ENCODE peak calls at places on chromosomes 5 and 9, in six cellular contexts. W is stimulated activated CD8-positive, alpha-beta memory T cell treated with anti-CD3 and anti-CD28 coated beads, Interleukin-12 subunit alpha, Interleukin-12 subunit beta, amount 100 ng/mL, for 4 hours; D is T-helper 2 cell; Z is Right ventricle myocardium superior; P is GM20000; A is activated CD4-positive, alpha-beta T cell treated with anti-CD3 and anti-CD28 coated beads for 48 hours. X is an unnamed sample.
A peak's percentile ranks its signal among the peaks of the same experiment; 100 is the strongest.

GRCh38 chr5:134555889-134556311 is 30.4 kb downstream of the JADE2 start:
- DNase-seq in W (peak; percentile 71), D (peak; percentile 78), Z (peak; percentile 79), P (peak; percentile 57), A (peak; percentile 91), X (peak; percentile 60)

GRCh38 chr9:136545065-136545965 is 533 bp downstream of the NOTCH1 start:
- DNase-seq in W (peak; percentile 49), D (peak; percentile 58), Z (peak; percentile 62), P (peak; percentile 86), A (peak; percentile 77), X (peak; percentile 67)

GRCh38 chr5:72244862-72245371 is 75.1 kb downstream of the MRPS27 start:
- DNase-seq in W (no peak), D (no peak), Z (no peak), P (peak; percentile 16), A (peak; percentile 5), X (peak; percentile 75)

GRCh38 chr9:127877566-127877998 is at the start of gene AK1:
- DNase-seq in W (no peak), D (no peak), Z (peak; percentile 89), P (no peak), A (no peak), X (no peak)

GRCh38 chr5:169178754-169179153 is 122.2 kb downstream of the SLIT3 start:
- DNase-seq in W (no peak), D (no peak), Z (no peak), P (no peak), A (no peak), X (no peak)

GRCh38 chr5:119315516-119315949 is 40.3 kb upstream of the TNFAIP8 start:
- DNase-seq in W (peak; percentile 36), D (no peak), Z (no peak), P (peak; percentile 69), A (peak; percentile 75), X (peak; percentile 81)

GRCh38 chr9:14498824-14499223 is 184.9 kb upstream of the NFIB start:
- DNase-seq in W (no peak), D (no peak), Z (no peak), P (no peak), A (no peak), X (no peak)

GRCh38 chr9:77856615-77857014 is 175.0 kb downstream of the GNAQ start:
- DNase-seq in W (no peak), D (no peak), Z (no peak), P (no peak), A (no peak), X (no peak)

GRCh38 chr9:2758162-2758950 is 41.0 kb downstream of the KCNV2 start:
- DNase-seq in W (no peak), D (no peak), Z (no peak), P (no peak), A (no peak), X (no peak)